ENCODE peak calls at places on chromosome 4, in four cellular contexts. N, M, J and F are unnamed samples.

GRCh38 chr4:156413411-156413985 is 459.8 kb upstream of the CTSO start:
- DNase-seq in N (no peak), J (no peak), M (no peak), F (no peak)

GRCh38 chr4:17173300-17173699 is 274.9 kb upstream of the LDB2 start:
- DNase-seq in N (no peak), M (no peak), J (no peak), F (no peak)

GRCh38 chr4:48305508-48305907 is 35.8 kb upstream of the SLAIN2 start:
- DNase-seq in M (no peak), N (no peak), J (no peak), F (no peak)

GRCh38 chr4:18689308-18689915 is 667.9 kb upstream of the LCORL start:
- DNase-seq in M (no peak), J (peak), N (peak), F (peak)

GRCh38 chr4:152988721-152989553 is 52.8 kb downstream of the FHDC1 start:
- DNase-seq in N (no peak), J (no peak), M (no peak), F (no peak)

GRCh38 chr4:181909368-181909767 is 333.8 kb upstream of the TENM3 start:
- DNase-seq in N (no peak), M (no peak), J (no peak), F (no peak)

GRCh38 chr4:34196375-34196774 is 2047.9 kb downstream of the ARAP2 start:
- DNase-seq in J (no peak), M (no peak), N (no peak), F (no peak)

GRCh38 chr4:74105656-74106275 is 6.8 kb upstream of the CXCL2 start:
- DNase-seq in J (no peak), M (no peak), N (no peak), F (no peak)

DNA sequence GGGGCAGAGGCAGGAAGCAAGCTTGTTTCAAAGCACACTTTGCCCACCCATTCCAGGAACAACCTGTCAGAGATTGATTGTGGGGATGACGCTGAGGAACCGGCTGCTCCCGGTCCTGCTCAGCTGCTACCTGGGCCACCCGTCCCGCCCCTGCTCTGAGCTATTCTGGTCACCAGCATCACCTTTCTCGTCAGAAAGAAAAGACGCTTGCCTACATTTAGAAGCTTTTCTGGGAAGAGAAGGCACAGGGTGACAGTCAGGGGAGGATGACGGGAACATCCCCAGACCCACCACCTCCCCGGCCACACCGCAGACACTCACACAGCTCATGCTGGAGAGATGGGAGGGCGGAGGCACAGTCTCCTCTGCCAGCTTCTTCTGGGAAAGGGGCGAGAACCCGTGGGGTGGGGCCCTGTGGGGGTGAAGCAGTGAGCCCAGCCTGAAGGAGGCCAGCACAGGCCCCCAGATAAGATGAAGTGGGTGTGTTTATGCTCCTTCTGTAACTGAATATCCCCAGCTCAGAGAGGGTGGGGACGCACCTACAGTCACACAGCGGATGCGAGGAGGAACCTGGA is 81.8 kb downstream of the CPZ start:
- DNase-seq in M (no peak), N (no peak), J (no peak), F (no peak)
- TF ChIP-seq TAF1 in M (no peak), N (no peak), J (no peak), F (no peak)

GRCh38 chr4:3520276-3520675 is 11.9 kb downstream of the LRPAP1 start:
- DNase-seq in J (no peak), N (no peak), M (no peak), F (no peak)
- TF ChIP-seq TAF1 in J (no peak), N (no peak), M (no peak), F (no peak)

GRCh38 chr4:80017125-80017854 is 55.7 kb downstream of the ANTXR2 start:
- DNase-seq in M (no peak), N (no peak), J (no peak), F (no peak)
- TF ChIP-seq TAF1 in M (no peak), N (no peak), J (no peak), F (no peak)

GRCh38 chr4:2911868-2912267 is 51.3 kb downstream of the NOP14 start:
- DNase-seq in J (no peak), N (no peak), M (no peak), F (no peak)
- TF ChIP-seq TAF1 in J (no peak), N (no peak), M (no peak), F (no peak)

GRCh38 chr4:140839888-140840790 is 84.0 kb upstream of the TBC1D9 start:
- DNase-seq in N (no peak), J (no peak), M (no peak), F (no peak)
- TF ChIP-seq TAF1 in N (no peak), J (no peak), M (no peak), F (no peak)